ENCODE peak calls at places on chromosomes 5 and 9, in five cellular contexts. One of them, this sample, is unnamed.
A peak's percentile ranks its signal among the peaks of the same experiment; 100 is the strongest.

GRCh38 chr5:149418910-149419531 is 39.9 kb upstream of the IL17B start:
- DNase-seq in HepG2: no peak
- DNase-seq in K562: no peak
- DNase-seq in GM12878: no peak
- DNase-seq in H1: no peak
- DNase-seq in this sample: no peak

GRCh38 chr5:145471026-145471425 is 364.1 kb downstream of the PRELID2 start:
- DNase-seq in HepG2: no peak
- DNase-seq in K562: no peak
- DNase-seq in GM12878: no peak
- DNase-seq in H1: no peak
- DNase-seq in this sample: no peak

GRCh38 chr5:64865662-64866061 is 96.9 kb downstream of the CWC27 start:
- DNase-seq in HepG2: no peak
- DNase-seq in K562: no peak
- DNase-seq in GM12878: no peak
- DNase-seq in H1: no peak
- DNase-seq in this sample: no peak

GRCh38 chr9:131279196-131279926 is 3.1 kb upstream of the FAM78A start:
- DNase-seq in HepG2: no peak
- DNase-seq in K562: peak; percentile 64
- DNase-seq in GM12878: no peak
- DNase-seq in H1: no peak
- DNase-seq in this sample: no peak

GRCh38 chr9:131657890-131658752 is 81.8 kb downstream of the RAPGEF1 start:
- DNase-seq in HepG2: peak; percentile 43
- DNase-seq in K562: no peak
- DNase-seq in GM12878: no peak
- DNase-seq in H1: no peak
- DNase-seq in this sample: no peak

GRCh38 chr5:170537451-170538095 is 33.8 kb downstream of the KCNIP1 start:
- DNase-seq in HepG2: no peak
- DNase-seq in K562: no peak
- DNase-seq in GM12878: no peak
- DNase-seq in H1: no peak
- DNase-seq in this sample: no peak

GRCh38 chr5:178895615-178896571 is at the start of gene ZFP2:
- DNase-seq in HepG2: peak; percentile 19
- DNase-seq in K562: no peak
- DNase-seq in GM12878: no peak
- DNase-seq in H1: peak; percentile 31
- DNase-seq in this sample: peak; percentile 89

GRCh38 chr9:21252727-21253547 is 13.1 kb upstream of the IFNA14 start:
- DNase-seq in HepG2: peak; percentile 10
- DNase-seq in K562: no peak
- DNase-seq in GM12878: no peak
- DNase-seq in H1: no peak
- DNase-seq in this sample: peak; percentile 66

GRCh38 chr5:2757563-2758311 is 6.3 kb upstream of the IRX2 start:
- DNase-seq in HepG2: no peak
- DNase-seq in K562: no peak
- DNase-seq in GM12878: no peak
- DNase-seq in H1: no peak
- DNase-seq in this sample: peak; percentile 70

GRCh38 chr9:12469084-12469483 is 224.1 kb upstream of the TYRP1 start:
- DNase-seq in HepG2: no peak
- DNase-seq in K562: no peak
- DNase-seq in GM12878: no peak
- DNase-seq in H1: no peak
- DNase-seq in this sample: no peak

GRCh38 chr9:89803403-89803802 is 198.6 kb downstream of the GADD45G start:
- DNase-seq in HepG2: no peak
- DNase-seq in K562: no peak
- DNase-seq in GM12878: no peak
- DNase-seq in H1: no peak
- DNase-seq in this sample: no peak

GRCh38 chr5:14077501-14077900 is 65.6 kb upstream of the TRIO start:
- DNase-seq in HepG2: no peak
- DNase-seq in K562: no peak
- DNase-seq in GM12878: no peak
- DNase-seq in H1: no peak
- DNase-seq in this sample: peak; percentile 16

GRCh38 chr5:77990020-77990419 is 213.9 kb upstream of the TBCA start:
- DNase-seq in HepG2: no peak
- DNase-seq in K562: no peak
- DNase-seq in GM12878: no peak
- DNase-seq in H1: no peak
- DNase-seq in this sample: peak; percentile 63

GRCh38 chr5:5295361-5295760 is 127.1 kb upstream of the ICE1 start:
- DNase-seq in HepG2: no peak
- DNase-seq in K562: no peak
- DNase-seq in GM12878: no peak
- DNase-seq in H1: no peak
- DNase-seq in this sample: no peak

GRCh38 chr5:127785098-127785927 is 82.1 kb downstream of the CCDC192 start:
- DNase-seq in HepG2: no peak
- DNase-seq in K562: no peak
- DNase-seq in GM12878: peak; percentile 16
- DNase-seq in H1: no peak
- DNase-seq in this sample: no peak

GRCh38 chr9:134969401-134969800 is 51.7 kb upstream of the FCN1 start:
- DNase-seq in HepG2: no peak
- DNase-seq in K562: no peak
- DNase-seq in GM12878: no peak
- DNase-seq in H1: no peak
- DNase-seq in this sample: no peak

GRCh38 chr5:134227259-134227658 is 1.4 kb upstream of the PPP2CA start:
- DNase-seq in HepG2: peak; percentile 25
- DNase-seq in K562: peak; percentile 39
- DNase-seq in GM12878: no peak
- DNase-seq in H1: no peak
- DNase-seq in this sample: peak; percentile 79

GRCh38 chr9:79220246-79220645 is 351.5 kb upstream of the TLE4 start:
- DNase-seq in HepG2: no peak
- DNase-seq in K562: no peak
- DNase-seq in GM12878: no peak
- DNase-seq in H1: no peak
- DNase-seq in this sample: no peak

GRCh38 chr9:87551692-87552303 is 54.1 kb downstream of the DAPK1 start:
- DNase-seq in HepG2: no peak
- DNase-seq in K562: peak; percentile 46
- DNase-seq in GM12878: no peak
- DNase-seq in H1: no peak
- DNase-seq in this sample: peak; percentile 43

GRCh38 chr5:57774439-57774838 is 291.8 kb upstream of the ACTBL2 start:
- DNase-seq in HepG2: no peak
- DNase-seq in K562: no peak
- DNase-seq in GM12878: no peak
- DNase-seq in H1: no peak
- DNase-seq in this sample: no peak

GRCh38 chr5:159908201-159908940 is 7.9 kb upstream of the ADRA1B start:
- DNase-seq in HepG2: no peak
- DNase-seq in K562: no peak
- DNase-seq in GM12878: no peak
- DNase-seq in H1: no peak
- DNase-seq in this sample: peak; percentile 39

GRCh38 chr9:6711403-6711802 is 46.4 kb upstream of the KDM4C start:
- DNase-seq in HepG2: no peak
- DNase-seq in K562: no peak
- DNase-seq in GM12878: no peak
- DNase-seq in H1: no peak
- DNase-seq in this sample: no peak

GRCh38 chr5:139668064-139668880 is 20.1 kb downstream of the CXXC5 start:
- DNase-seq in HepG2: no peak
- DNase-seq in K562: peak; percentile 58
- DNase-seq in GM12878: no peak
- DNase-seq in H1: no peak
- DNase-seq in this sample: peak; percentile 82

GRCh38 chr5:106940986-106941385 is 729.8 kb downstream of the EFNA5 start:
- DNase-seq in HepG2: peak; percentile 6
- DNase-seq in K562: no peak
- DNase-seq in GM12878: no peak
- DNase-seq in H1: no peak
- DNase-seq in this sample: no peak

GRCh38 chr5:134111741-134112647 is 2.5 kb upstream of the TCF7 start:
- DNase-seq in HepG2: no peak
- DNase-seq in K562: peak; percentile 42
- DNase-seq in GM12878: no peak
- DNase-seq in H1: no peak
- DNase-seq in this sample: no peak

GRCh38 chr9:87337335-87338074 is 160.2 kb upstream of the DAPK1 start:
- DNase-seq in HepG2: no peak
- DNase-seq in K562: no peak
- DNase-seq in GM12878: no peak
- DNase-seq in H1: peak; percentile 51
- DNase-seq in this sample: peak; percentile 94

GRCh38 chr9:1495282-1495681 is 445.1 kb downstream of the DMRT2 start:
- DNase-seq in HepG2: no peak
- DNase-seq in K562: no peak
- DNase-seq in GM12878: no peak
- DNase-seq in H1: no peak
- DNase-seq in this sample: peak; percentile 6

GRCh38 chr9:96255698-96256097 is 46.3 kb downstream of the HSD17B3 start:
- DNase-seq in HepG2: no peak
- DNase-seq in K562: no peak
- DNase-seq in GM12878: no peak
- DNase-seq in H1: no peak
- DNase-seq in this sample: peak; percentile 24

GRCh38 chr5:138468133-138468965 is 3.1 kb downstream of the EGR1 start:
- DNase-seq in HepG2: no peak
- DNase-seq in K562: no peak
- DNase-seq in GM12878: no peak
- DNase-seq in H1: no peak
- DNase-seq in this sample: no peak

GRCh38 chr5:63125862-63126261 is 547.2 kb downstream of the LRRC70 start:
- DNase-seq in HepG2: peak; percentile 37
- DNase-seq in K562: peak; percentile 9
- DNase-seq in GM12878: no peak
- DNase-seq in H1: peak; percentile 17
- DNase-seq in this sample: peak; percentile 62
- TF ChIP-seq EZH2 in HepG2: no peak
- TF ChIP-seq EZH2 in K562: no peak
- TF ChIP-seq EZH2 in GM12878: no peak
- TF ChIP-seq EZH2 in H1: no peak
- TF ChIP-seq EZH2 in this sample: no peak

GRCh38 chr5:96148376-96148775 is 186.7 kb upstream of the ELL2 start:
- DNase-seq in HepG2: no peak
- DNase-seq in K562: no peak
- DNase-seq in GM12878: no peak
- DNase-seq in H1: no peak
- DNase-seq in this sample: no peak

GRCh38 chr5:96149546-96149945 is 187.9 kb upstream of the ELL2 start:
- DNase-seq in HepG2: no peak
- DNase-seq in K562: no peak
- DNase-seq in GM12878: no peak
- DNase-seq in H1: no peak
- DNase-seq in this sample: no peak

GRCh38 chr5:96146675-96147074 is 185.0 kb upstream of the ELL2 start:
- DNase-seq in HepG2: no peak
- DNase-seq in K562: peak; percentile 11
- DNase-seq in GM12878: peak; percentile 27
- DNase-seq in H1: no peak
- DNase-seq in this sample: peak; percentile 8

GRCh38 chr5:96150007-96150406 is 188.4 kb upstream of the ELL2 start:
- DNase-seq in HepG2: no peak
- DNase-seq in K562: no peak
- DNase-seq in GM12878: no peak
- DNase-seq in H1: no peak
- DNase-seq in this sample: no peak

GRCh38 chr5:96149021-96149420 is 187.4 kb upstream of the ELL2 start:
- DNase-seq in HepG2: no peak
- DNase-seq in K562: no peak
- DNase-seq in GM12878: no peak
- DNase-seq in H1: no peak
- DNase-seq in this sample: no peak
- TF ChIP-seq CREB1 in HepG2: no peak
- TF ChIP-seq CREB1 in K562: no peak
- TF ChIP-seq CREB1 in GM12878: no peak
- TF ChIP-seq CREB1 in H1: no peak
- TF ChIP-seq CREB1 in this sample: no peak

DNA sequence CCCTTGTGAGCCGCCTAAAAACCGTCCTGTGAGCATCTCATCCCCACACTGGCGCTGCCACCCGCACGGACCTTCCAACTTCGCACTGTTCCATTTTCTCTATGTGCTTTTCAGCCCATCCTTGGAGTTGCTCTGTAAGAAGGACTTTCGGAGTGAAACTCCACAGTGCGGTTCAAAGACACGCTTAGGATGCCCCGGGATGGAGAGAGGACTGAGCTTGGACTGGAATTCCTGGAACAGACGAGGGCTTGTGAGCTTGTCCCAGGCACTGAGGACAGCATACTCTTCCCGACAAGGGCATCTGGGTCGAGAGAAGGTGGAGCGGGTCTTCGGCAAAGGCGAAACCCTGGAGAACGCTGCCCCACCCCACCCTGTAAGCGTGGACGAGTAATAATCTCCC is 187.8 kb downstream of the MEF2C start:
- DNase-seq in HepG2: no peak
- DNase-seq in K562: no peak
- DNase-seq in GM12878: no peak
- DNase-seq in H1: no peak
- DNase-seq in this sample: no peak
- TF ChIP-seq EZH2 in HepG2: no peak
- TF ChIP-seq EZH2 in K562: peak; percentile 87
- TF ChIP-seq EZH2 in GM12878: no peak
- TF ChIP-seq EZH2 in H1: peak; percentile 78
- TF ChIP-seq EZH2 in this sample: peak; percentile 81

GRCh38 chr5:122471031-122471751 is 159.2 kb downstream of the SNCAIP start:
- DNase-seq in HepG2: no peak
- DNase-seq in K562: no peak
- DNase-seq in GM12878: no peak
- DNase-seq in H1: no peak
- DNase-seq in this sample: peak; percentile 50
- TF ChIP-seq CREB1 in HepG2: no peak
- TF ChIP-seq CREB1 in K562: no peak
- TF ChIP-seq CREB1 in GM12878: no peak
- TF ChIP-seq CREB1 in H1: no peak
- TF ChIP-seq CREB1 in this sample: no peak

GRCh38 chr5:173639-174600 is 17.4 kb upstream of the LRRC14B start:
- DNase-seq in HepG2: no peak
- DNase-seq in K562: no peak
- DNase-seq in GM12878: no peak
- DNase-seq in H1: no peak
- DNase-seq in this sample: no peak
- TF ChIP-seq EZH2 in HepG2: no peak
- TF ChIP-seq EZH2 in K562: peak; percentile 85
- TF ChIP-seq EZH2 in GM12878: no peak
- TF ChIP-seq EZH2 in H1: no peak
- TF ChIP-seq EZH2 in this sample: no peak

This sample was measured in GM23338.